ENCODE peak calls at places on chromosomes 7 and 10, in six cellular contexts. A is A549; X is fibroblast of lung; U is tibial nerve; B is tibial artery; D is naive thymus-derived CD4-positive, alpha-beta T cell. Y is an unnamed sample. For H3K9me3, the result is how much of the 10 kb centered on the place peaks cover.

GRCh38 chr7:133674079-133674478 is 421.2 kb downstream of the EXOC4 start:
- DNase-seq in A (no peak), X (no peak), D (no peak), U (no peak), B (no peak), Y (no peak)

GRCh38 chr10:80173441-80173840 is 31.9 kb downstream of the ANXA11 start:
- DNase-seq in X (no peak), B (no peak), D (no peak), A (no peak), U (no peak), Y (no peak)

GRCh38 chr7:23467281-23467680 is 3.0 kb downstream of the IGF2BP3 start:
- DNase-seq in U (no peak), D (no peak), B (no peak), X (no peak), A (no peak), Y (no peak)

GRCh38 chr10:72096115-72097000 is 8.0 kb upstream of the SPOCK2 start:
- DNase-seq in B (no peak), A (peak), U (no peak), D (no peak), X (peak), Y (no peak)

GRCh38 chr7:52431082-52431815 is 604.2 kb upstream of the POM121L12 start:
- DNase-seq in X (no peak), D (no peak), U (no peak), B (no peak), A (no peak), Y (no peak)

GRCh38 chr10:77377034-77377433 is 260.6 kb downstream of the KCNMA1 start:
- DNase-seq in D (no peak), B (no peak), U (no peak), A (peak), X (peak), Y (no peak)

GRCh38 chr7:135923700-135924261 is 53.4 kb downstream of the MTPN start:
- DNase-seq in D (no peak), U (no peak), A (peak), X (peak), B (no peak), Y (no peak)

GRCh38 chr7:149006345-149006725 is 22.0 kb downstream of the PDIA4 start:
- DNase-seq in B (no peak), X (no peak), U (no peak), A (no peak), D (no peak), Y (no peak)

GRCh38 chr7:99331002-99331401 is 5.3 kb downstream of the ARPC1A start:
- DNase-seq in X (peak), A (no peak), D (no peak), B (no peak), U (no peak), Y (no peak)

GRCh38 chr7:122448893-122449589 is 144.5 kb upstream of the FEZF1 start:
- DNase-seq in A (no peak), D (no peak), U (no peak), B (no peak), X (no peak), Y (no peak)

GRCh38 chr7:6446977-6447588 is 671 bp downstream of the DAGLB start:
- DNase-seq in X (peak), U (peak), B (peak), D (no peak), A (peak), Y (no peak)

GRCh38 chr7:41448104-41448503 is 254.8 kb downstream of the INHBA start:
- DNase-seq in U (no peak), D (no peak), A (no peak), B (no peak), X (peak), Y (no peak)

GRCh38 chr7:107207459-107207858 is 38.7 kb downstream of the HBP1 start:
- DNase-seq in U (no peak), B (no peak), X (no peak), D (no peak), A (no peak), Y (no peak)

GRCh38 chr7:107147464-107148214 is 21.2 kb upstream of the HBP1 start:
- DNase-seq in B (no peak), A (peak), D (no peak), U (peak), X (peak), Y (no peak)

GRCh38 chr7:80186721-80187120 is 52.1 kb downstream of the GNAI1 start:
- DNase-seq in X (no peak), A (no peak), U (no peak), B (no peak), D (no peak), Y (no peak)

GRCh38 chr7:521221-522070 is 1.8 kb upstream of the PDGFA start:
- DNase-seq in X (peak), U (no peak), B (peak), A (peak), D (no peak), Y (no peak)

GRCh38 chr7:128344431-128344774 is 695 bp upstream of the RBM28 start:
- DNase-seq in D (no peak), U (no peak), X (no peak), B (no peak), A (no peak), Y (no peak)
- H3K4me3 ChIP-seq in D (no peak), U (no peak), X (no peak), B (no peak), A (peak), Y (no peak)

DNA sequence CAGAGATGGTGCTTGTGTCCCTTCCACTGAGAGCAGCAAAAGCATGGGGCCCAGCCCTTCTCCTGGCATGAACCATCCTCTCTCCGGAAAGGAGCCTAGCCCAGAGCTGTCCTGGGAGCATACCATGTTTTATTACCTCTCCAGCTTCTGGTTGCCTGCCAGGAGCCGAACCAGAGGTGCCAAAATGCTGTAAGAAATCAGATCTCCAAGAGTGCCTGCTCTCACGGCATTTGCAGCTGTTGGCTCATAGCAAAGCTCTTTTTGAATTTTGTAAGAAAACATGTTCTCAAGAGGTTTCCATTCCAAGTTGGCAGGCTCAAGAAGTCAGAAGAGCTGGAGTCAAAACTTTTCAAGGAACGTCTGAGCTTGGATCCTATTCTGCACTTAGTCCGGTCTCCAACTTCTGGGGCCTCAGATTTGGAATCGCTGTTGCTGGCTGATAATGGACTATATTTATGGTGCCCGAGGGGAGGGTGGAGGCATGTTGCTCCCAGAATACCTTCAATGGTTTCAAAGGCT is 211.7 kb upstream of the MKI67 start:
- DNase-seq in A (no peak), D (no peak), U (peak), B (peak), X (no peak), Y (no peak)
- H3K9me3 ChIP-seq in A (under half), D (under half), U (under half), B (under half), X (under half), Y (under half)

GRCh38 chr10:132697568-132698200 is 88.3 kb downstream of the NKX6-2 start:
- DNase-seq in A (no peak), X (no peak), B (peak), U (no peak), D (no peak), Y (no peak)
- H3K4me3 ChIP-seq in A (no peak), X (no peak), B (no peak), U (no peak), D (no peak), Y (no peak)

GRCh38 chr7:157930441-157930840 is 593.6 kb downstream of the DNAJB6 start:
- DNase-seq in A (no peak), B (no peak), U (no peak), X (no peak), D (no peak), Y (no peak)
- H3K9me3 ChIP-seq in A (under half), B (under half), U (under half), X (under half), D (under half), Y (under half)